ENCODE peak calls at places on chromosomes 16 and 17, in seven cellular contexts. X is AG09319; V is Panc1; F is stimulated activated CD4-positive, alpha-beta T cell treated with anti-CD3 and anti-CD28 coated beads, Interleukin-1b, Interleukin-23, amount 100 ng/mL, for 1 hour; E is EH; G is EL; A is iris pigment epithelial cell. N is an unnamed sample.

GRCh38 chr16:66266436-66267286 is 99.8 kb upstream of the CDH5 start:
- DNase-seq in V (no peak), G (peak), F (no peak), A (peak), E (peak), X (peak), N (no peak)

GRCh38 chr17:12067425-12067824 is 46.7 kb downstream of the MAP2K4 start:
- DNase-seq in F (no peak), G (no peak), X (no peak), E (no peak), A (no peak), V (no peak), N (no peak)

GRCh38 chr16:73356401-73357079 is 308.6 kb upstream of the ZFHX3 start:
- DNase-seq in V (no peak), F (no peak), E (no peak), X (no peak), G (no peak), A (no peak), N (no peak)

GRCh38 chr17:7440113-7440822 is 956 bp downstream of the FGF11 start:
- DNase-seq in F (no peak), V (no peak), A (no peak), E (peak), X (no peak), G (peak), N (no peak)

GRCh38 chr16:69201787-69202186 is 14.8 kb downstream of the SNTB2 start:
- DNase-seq in F (no peak), X (no peak), E (no peak), G (no peak), V (no peak), A (peak), N (no peak)

GRCh38 chr17:46943511-46944393 is 20.8 kb downstream of the GOSR2 start:
- DNase-seq in F (no peak), V (no peak), G (peak), E (peak), A (peak), X (no peak), N (no peak)

GRCh38 chr17:78128616-78129384 is at the start of gene TMC6:
- DNase-seq in A (no peak), G (peak), E (peak), X (no peak), F (no peak), V (no peak), N (no peak)

GRCh38 chr17:71978435-71978834 is 142.4 kb upstream of the SOX9 start:
- DNase-seq in V (no peak), G (no peak), X (no peak), E (no peak), A (no peak), F (no peak), N (peak)

GRCh38 chr16:4184038-4184702 is 57.7 kb downstream of the SRL start:
- DNase-seq in X (no peak), V (no peak), A (no peak), F (no peak), E (no peak), G (no peak), N (no peak)

GRCh38 chr17:71023631-71024030 is 854.3 kb downstream of the KCNJ2 start:
- DNase-seq in X (no peak), F (no peak), G (peak), E (no peak), A (no peak), V (no peak), N (no peak)

GRCh38 chr17:2347805-2348685 is 10.7 kb downstream of the SGSM2 start:
- DNase-seq in X (peak), E (peak), F (no peak), V (no peak), A (peak), G (peak), N (no peak)